ENCODE peak calls at places on chromosomes 16 and 17, in eight cellular contexts. J is Peyer's patch, M is HCT116, Z is testis, S is A549, G is GM12878, Y is body of pancreas, F is ovary. P is an unnamed sample.
A peak's percentile ranks its signal among the peaks of the same experiment; 100 is the strongest.

GRCh38 chr16:20241321-20241720 is 86.0 kb downstream of the GP2 start:
- DNase-seq in J (no peak), M (no peak), Z (no peak), S (no peak), G (no peak), Y (no peak), F (no peak), P (no peak)

GRCh38 chr16:28569011-28569410 is 15.3 kb downstream of the SGF29 start:
- DNase-seq in J (no peak), M (no peak), Z (no peak), S (no peak), G (no peak), Y (no peak), F (no peak), P (no peak)

GRCh38 chr17:945672-946071 is 33.9 kb downstream of the NXN start:
- DNase-seq in J (no peak), M (no peak), Z (no peak), S (no peak), G (no peak), Y (no peak), F (no peak), P (no peak)

GRCh38 chr16:55499281-55499680 is 9.6 kb upstream of the LPCAT2 start:
- DNase-seq in J (no peak), M (no peak), Z (no peak), S (no peak), G (no peak), Y (no peak), F (no peak), P (no peak)

GRCh38 chr17:42566873-42567573 is at the start of gene MLX:
- DNase-seq in J (peak; percentile 98), M (peak; percentile 66), Z (peak; percentile 92), S (peak; percentile 94), G (peak; percentile 68), Y (peak; percentile 95), F (peak; percentile 95), P (peak; percentile 94)

GRCh38 chr17:20202141-20202574 is 193.0 kb downstream of the SPECC1 start:
- DNase-seq in J (no peak), M (no peak), Z (no peak), S (peak; percentile 45), G (no peak), Y (no peak), F (no peak), P (no peak)

GRCh38 chr17:17926840-17927449 is 45.3 kb downstream of the TOM1L2 start:
- DNase-seq in J (no peak), M (no peak), Z (no peak), S (no peak), G (no peak), Y (no peak), F (no peak), P (no peak)

GRCh38 chr16:74199066-74199841 is 97.4 kb upstream of the PSMD7 start:
- DNase-seq in J (no peak), M (no peak), Z (no peak), S (no peak), G (no peak), Y (peak; percentile 14), F (no peak), P (no peak)

GRCh38 chr17:28407130-28407973 is 1.3 kb upstream of the SLC46A1 start:
- DNase-seq in J (no peak), M (no peak), Z (no peak), S (no peak), G (no peak), Y (no peak), F (no peak), P (no peak)

GRCh38 chr17:28727727-28728363 is 743 bp upstream of the NEK8 start:
- DNase-seq in J (peak; percentile 82), M (peak; percentile 55), Z (peak; percentile 56), S (peak; percentile 87), G (peak; percentile 91), Y (peak; percentile 65), F (peak; percentile 61), P (peak; percentile 76)

GRCh38 chr17:28144019-28144418 is 101.5 kb downstream of the NLK start:
- DNase-seq in J (no peak), M (no peak), Z (no peak), S (no peak), G (no peak), Y (no peak), F (no peak), P (no peak)

GRCh38 chr17:9291912-9292562 is 270.7 kb downstream of the NTN1 start:
- DNase-seq in J (peak; percentile 50), M (no peak), Z (peak; percentile 34), S (peak; percentile 28), G (no peak), Y (peak; percentile 37), F (peak; percentile 41), P (no peak)

GRCh38 chr17:82110298-82110697 is 12.3 kb upstream of the FASN start:
- DNase-seq in J (no peak), M (no peak), Z (no peak), S (no peak), G (no peak), Y (peak; percentile 51), F (no peak), P (no peak)

GRCh38 chr17:61217878-61218437 is 181.7 kb upstream of the TBX2 start:
- DNase-seq in J (no peak), M (no peak), Z (no peak), S (no peak), G (no peak), Y (no peak), F (no peak), P (no peak)

GRCh38 chr17:64216385-64217248 is 46.4 kb downstream of the TEX2 start:
- DNase-seq in J (peak; percentile 61), M (no peak), Z (peak; percentile 33), S (no peak), G (peak; percentile 26), Y (peak; percentile 58), F (peak; percentile 46), P (no peak)

GRCh38 chr17:53844476-53845107 is 21.9 kb downstream of the KIF2B start:
- DNase-seq in J (no peak), M (no peak), Z (no peak), S (no peak), G (no peak), Y (no peak), F (no peak), P (no peak)

GRCh38 chr16:69311533-69312388 is 611 bp downstream of the VPS4A start:
- DNase-seq in J (no peak), M (no peak), Z (peak; percentile 51), S (peak; percentile 58), G (no peak), Y (peak; percentile 34), F (no peak), P (no peak)

GRCh38 chr16:84864266-84864955 is 44.6 kb downstream of the CRISPLD2 start:
- DNase-seq in J (no peak), M (no peak), Z (peak; percentile 34), S (no peak), G (no peak), Y (no peak), F (no peak), P (no peak)

DNA sequence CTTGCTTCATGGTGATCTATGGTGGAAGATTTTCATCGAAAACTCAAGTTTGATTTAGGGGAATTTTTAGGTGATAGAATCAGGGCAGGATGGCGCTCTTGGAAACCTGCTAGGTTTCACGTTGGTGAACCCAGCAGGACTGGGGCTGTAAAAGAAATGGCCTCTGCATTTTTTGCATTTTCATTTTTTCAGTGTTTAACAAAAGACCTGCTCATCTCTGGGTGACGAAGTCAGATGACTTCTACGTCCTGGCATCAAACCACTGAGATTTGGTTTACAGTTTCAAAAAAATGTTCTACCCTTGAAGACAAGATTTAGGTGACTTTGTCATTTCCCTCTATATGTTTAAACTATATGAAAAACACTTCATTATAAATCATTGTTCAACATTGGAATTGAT is 1.9 kb downstream of the PGS1 start:
- DNase-seq in J (no peak), M (no peak), Z (no peak), S (no peak), G (no peak), Y (no peak), F (no peak), P (no peak)
- H3K9me3 ChIP-seq in J (no peaks in the 10 kb centered on the region), M (no peaks in the 10 kb centered on the region), Z (no peaks in the 10 kb centered on the region), S (no peaks in the 10 kb centered on the region), G (no peaks in the 10 kb centered on the region), Y (no peaks in the 10 kb centered on the region), F (no peaks in the 10 kb centered on the region), P (no peaks in the 10 kb centered on the region)

DNA sequence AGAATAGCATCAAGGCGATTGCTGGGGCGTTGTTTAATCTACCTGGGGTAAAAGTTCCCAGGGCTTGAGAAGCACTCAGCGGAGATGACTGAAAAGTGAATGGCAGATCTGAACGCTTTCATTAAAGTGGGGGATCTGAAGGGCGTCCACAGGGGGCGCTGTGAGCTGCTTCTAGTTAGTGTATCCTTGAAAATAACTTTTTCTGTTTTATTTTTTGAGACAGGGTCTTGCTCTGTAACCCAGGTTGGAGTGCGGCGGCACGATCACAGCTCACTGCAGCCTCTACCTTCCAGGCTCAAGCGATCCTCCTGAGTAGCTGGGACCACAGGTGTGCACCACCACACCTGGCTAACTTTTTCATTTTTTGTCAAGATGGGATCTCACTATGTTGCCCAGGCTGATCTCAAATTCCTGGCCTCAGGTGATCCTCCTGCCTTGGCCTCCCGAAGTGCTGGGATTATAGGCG is 360.4 kb downstream of the SEC14L1 start:
- DNase-seq in J (no peak), M (no peak), Z (peak; percentile 38), S (peak; percentile 57), G (no peak), Y (no peak), F (no peak), P (no peak)
- TF ChIP-seq POLR2A in J (no peak), M (no peak), Z (no peak), S (no peak), G (no peak), Y (no peak), F (no peak), P (no peak)

GRCh38 chr17:74151551-74152315 is 51.7 kb upstream of the RPL38 start:
- DNase-seq in J (no peak), M (no peak), Z (no peak), S (no peak), G (no peak), Y (no peak), F (no peak), P (no peak)
- H3K9me3 ChIP-seq in J (no peaks in the 10 kb centered on the region), M (no peaks in the 10 kb centered on the region), Z (no peaks in the 10 kb centered on the region), S (peaks cover 4% of the 10 kb centered on the region), G (no peaks in the 10 kb centered on the region), Y (no peaks in the 10 kb centered on the region), F (no peaks in the 10 kb centered on the region), P (no peaks in the 10 kb centered on the region)

DNA sequence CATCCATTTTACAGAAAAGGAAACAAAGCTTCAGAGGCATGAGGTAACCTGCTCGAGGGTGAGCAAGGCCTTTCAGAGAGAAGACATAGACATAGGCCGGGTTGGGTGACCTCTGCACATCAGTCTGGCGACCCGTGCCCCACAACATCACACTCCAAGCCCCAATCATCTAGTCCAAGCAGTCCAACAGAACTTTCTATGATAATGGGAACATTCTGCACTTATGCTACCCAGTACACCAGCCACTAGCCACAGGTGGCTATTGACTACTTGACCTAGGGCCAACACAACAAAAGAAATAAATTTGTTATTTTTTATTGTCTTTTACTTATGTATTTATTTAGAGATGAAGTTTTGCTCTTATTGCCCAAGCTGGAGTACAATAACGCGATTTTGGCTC is 20.8 kb downstream of the MYH11 start:
- DNase-seq in J (no peak), M (no peak), Z (no peak), S (no peak), G (no peak), Y (no peak), F (no peak), P (no peak)
- TF ChIP-seq POLR2A in J (no peak), M (no peak), Z (no peak), S (no peak), G (no peak), Y (no peak), F (no peak), P (no peak)

P was measured in breast epithelium.